ENCODE peak calls at places on chromosomes 12 and 14, in five cellular contexts. One of them, this sample, is unnamed.

GRCh38 chr14:63713765-63714164 is 14.1 kb downstream of the SGPP1 start:
- DNase-seq in H1: no peak
- DNase-seq in HepG2: no peak
- DNase-seq in K562: no peak
- DNase-seq in GM12878: no peak
- DNase-seq in this sample: no peak

GRCh38 chr12:18651525-18651924 is 86.3 kb downstream of the PLCZ1 start:
- DNase-seq in H1: no peak
- DNase-seq in HepG2: no peak
- DNase-seq in K562: no peak
- DNase-seq in GM12878: no peak
- DNase-seq in this sample: no peak

GRCh38 chr12:53505555-53506449 is 1.5 kb downstream of the NPFF start:
- DNase-seq in H1: no peak
- DNase-seq in HepG2: no peak
- DNase-seq in K562: no peak
- DNase-seq in GM12878: no peak
- DNase-seq in this sample: no peak

GRCh38 chr12:591167-591570 is 72.1 kb downstream of the NINJ2 start:
- DNase-seq in H1: no peak
- DNase-seq in HepG2: no peak
- DNase-seq in K562: peak; percentile 52
- DNase-seq in GM12878: no peak
- DNase-seq in this sample: peak; percentile 28

GRCh38 chr14:95388699-95389098 is 69.0 kb upstream of the CLMN start:
- DNase-seq in H1: no peak
- DNase-seq in HepG2: no peak
- DNase-seq in K562: no peak
- DNase-seq in GM12878: no peak
- DNase-seq in this sample: no peak

GRCh38 chr12:11822071-11822818 is 172.8 kb downstream of the ETV6 start:
- DNase-seq in H1: no peak
- DNase-seq in HepG2: no peak
- DNase-seq in K562: no peak
- DNase-seq in GM12878: peak; percentile 74
- DNase-seq in this sample: no peak

GRCh38 chr12:76144253-76144564 is 59.7 kb upstream of the NAP1L1 start:
- DNase-seq in H1: no peak
- DNase-seq in HepG2: no peak
- DNase-seq in K562: no peak
- DNase-seq in GM12878: no peak
- DNase-seq in this sample: no peak

GRCh38 chr12:1795785-1796514 is 24.4 kb upstream of the LRTM2 start:
- DNase-seq in H1: peak; percentile 94
- DNase-seq in HepG2: peak; percentile 56
- DNase-seq in K562: peak; percentile 91
- DNase-seq in GM12878: peak; percentile 73
- DNase-seq in this sample: peak; percentile 75

GRCh38 chr14:56751471-56751870 is 58.8 kb downstream of the OTX2 start:
- DNase-seq in H1: no peak
- DNase-seq in HepG2: no peak
- DNase-seq in K562: no peak
- DNase-seq in GM12878: no peak
- DNase-seq in this sample: peak; percentile 63

GRCh38 chr12:57315681-57316080 is 64.7 kb upstream of the STAC3 start:
- DNase-seq in H1: no peak
- DNase-seq in HepG2: no peak
- DNase-seq in K562: no peak
- DNase-seq in GM12878: no peak
- DNase-seq in this sample: no peak

GRCh38 chr12:113823816-113824215 is 142.3 kb downstream of the RBM19 start:
- DNase-seq in H1: no peak
- DNase-seq in HepG2: no peak
- DNase-seq in K562: no peak
- DNase-seq in GM12878: no peak
- DNase-seq in this sample: no peak

GRCh38 chr14:102418853-102419240 is 56.1 kb downstream of the TECPR2 start:
- DNase-seq in H1: no peak
- DNase-seq in HepG2: no peak
- DNase-seq in K562: no peak
- DNase-seq in GM12878: no peak
- DNase-seq in this sample: no peak

GRCh38 chr14:23577004-23577681 is 1.4 kb downstream of the JPH4 start:
- DNase-seq in H1: peak; percentile 77
- DNase-seq in HepG2: no peak
- DNase-seq in K562: no peak
- DNase-seq in GM12878: no peak
- DNase-seq in this sample: peak; percentile 71

GRCh38 chr12:130780880-130781575 is 58.0 kb downstream of the STX2 start:
- DNase-seq in H1: no peak
- DNase-seq in HepG2: no peak
- DNase-seq in K562: no peak
- DNase-seq in GM12878: no peak
- DNase-seq in this sample: no peak

GRCh38 chr14:53613404-53614253 is 343.0 kb downstream of the BMP4 start:
- DNase-seq in H1: no peak
- DNase-seq in HepG2: peak; percentile 100
- DNase-seq in K562: no peak
- DNase-seq in GM12878: peak; percentile 98
- DNase-seq in this sample: peak; percentile 19

GRCh38 chr14:92607702-92608429 is 94.3 kb downstream of the RIN3 start:
- DNase-seq in H1: no peak
- DNase-seq in HepG2: no peak
- DNase-seq in K562: no peak
- DNase-seq in GM12878: no peak
- DNase-seq in this sample: no peak

GRCh38 chr12:111404362-111405148 is 1.2 kb upstream of the SH2B3 start:
- DNase-seq in H1: no peak
- DNase-seq in HepG2: peak; percentile 33
- DNase-seq in K562: peak; percentile 83
- DNase-seq in GM12878: no peak
- DNase-seq in this sample: peak; percentile 92

GRCh38 chr12:43436597-43436996 is 115.4 kb downstream of the ADAMTS20 start:
- DNase-seq in H1: no peak
- DNase-seq in HepG2: no peak
- DNase-seq in K562: no peak
- DNase-seq in GM12878: no peak
- DNase-seq in this sample: no peak

GRCh38 chr12:4819654-4820053 is 90.1 kb upstream of the KCNA1 start:
- DNase-seq in H1: no peak
- DNase-seq in HepG2: no peak
- DNase-seq in K562: no peak
- DNase-seq in GM12878: no peak
- DNase-seq in this sample: no peak

GRCh38 chr14:42214981-42215491 is 608.4 kb downstream of the LRFN5 start:
- DNase-seq in H1: no peak
- DNase-seq in HepG2: no peak
- DNase-seq in K562: no peak
- DNase-seq in GM12878: no peak
- DNase-seq in this sample: no peak

GRCh38 chr12:114686421-114687268 is 2.7 kb upstream of the TBX3 start:
- DNase-seq in H1: no peak
- DNase-seq in HepG2: no peak
- DNase-seq in K562: no peak
- DNase-seq in GM12878: no peak
- DNase-seq in this sample: peak; percentile 43

GRCh38 chr12:107557589-107558100 is 128.0 kb upstream of the PWP1 start:
- DNase-seq in H1: no peak
- DNase-seq in HepG2: no peak
- DNase-seq in K562: no peak
- DNase-seq in GM12878: no peak
- DNase-seq in this sample: no peak

GRCh38 chr12:52046859-52047258 is 4.4 kb upstream of the NR4A1 start:
- DNase-seq in H1: no peak
- DNase-seq in HepG2: no peak
- DNase-seq in K562: no peak
- DNase-seq in GM12878: no peak
- DNase-seq in this sample: no peak

GRCh38 chr14:96235426-96235825 is 20.6 kb upstream of the BDKRB1 start:
- DNase-seq in H1: no peak
- DNase-seq in HepG2: no peak
- DNase-seq in K562: no peak
- DNase-seq in GM12878: no peak
- DNase-seq in this sample: peak; percentile 65

GRCh38 chr12:45671254-45671653 is 58.3 kb upstream of the ARID2 start:
- DNase-seq in H1: no peak
- DNase-seq in HepG2: no peak
- DNase-seq in K562: no peak
- DNase-seq in GM12878: no peak
- DNase-seq in this sample: no peak

GRCh38 chr12:10901427-10901826 is 7.9 kb downstream of the TAS2R13 start:
- DNase-seq in H1: no peak
- DNase-seq in HepG2: peak; percentile 34
- DNase-seq in K562: peak; percentile 3
- DNase-seq in GM12878: no peak
- DNase-seq in this sample: no peak

GRCh38 chr12:56127888-56128668 is at the start of gene ESYT1:
- DNase-seq in H1: peak; percentile 97
- DNase-seq in HepG2: peak; percentile 100
- DNase-seq in K562: peak; percentile 96
- DNase-seq in GM12878: peak; percentile 98
- DNase-seq in this sample: peak; percentile 100

GRCh38 chr12:131454418-131455217 is 256.3 kb upstream of the SFSWAP start:
- DNase-seq in H1: peak; percentile 72
- DNase-seq in HepG2: peak; percentile 60
- DNase-seq in K562: peak; percentile 79
- DNase-seq in GM12878: no peak
- DNase-seq in this sample: peak; percentile 83

GRCh38 chr12:40068416-40068815 is 37.5 kb downstream of the SLC2A13 start:
- DNase-seq in H1: no peak
- DNase-seq in HepG2: no peak
- DNase-seq in K562: no peak
- DNase-seq in GM12878: no peak
- DNase-seq in this sample: no peak

GRCh38 chr14:70811065-70811464 is 1.8 kb upstream of the MAP3K9 start:
- DNase-seq in H1: no peak
- DNase-seq in HepG2: no peak
- DNase-seq in K562: no peak
- DNase-seq in GM12878: no peak
- DNase-seq in this sample: no peak

GRCh38 chr14:70808402-70809237 is 693 bp downstream of the MAP3K9 start:
- DNase-seq in H1: peak; percentile 73
- DNase-seq in HepG2: no peak
- DNase-seq in K562: peak; percentile 8
- DNase-seq in GM12878: no peak
- DNase-seq in this sample: peak; percentile 71

GRCh38 chr14:70810621-70811020 is 1.3 kb upstream of the MAP3K9 start:
- DNase-seq in H1: no peak
- DNase-seq in HepG2: no peak
- DNase-seq in K562: no peak
- DNase-seq in GM12878: no peak
- DNase-seq in this sample: no peak

GRCh38 chr14:70809238-70810214 is at the start of gene MAP3K9:
- DNase-seq in H1: peak; percentile 96
- DNase-seq in HepG2: peak; percentile 96
- DNase-seq in K562: peak; percentile 92
- DNase-seq in GM12878: peak; percentile 89
- DNase-seq in this sample: peak; percentile 98

GRCh38 chr14:70808023-70808401 is 1.3 kb downstream of the MAP3K9 start:
- DNase-seq in H1: no peak
- DNase-seq in HepG2: peak; percentile 47
- DNase-seq in K562: no peak
- DNase-seq in GM12878: no peak
- DNase-seq in this sample: peak; percentile 85
- TF ChIP-seq CREB1 in H1: no peak
- TF ChIP-seq CREB1 in HepG2: no peak
- TF ChIP-seq CREB1 in K562: no peak
- TF ChIP-seq CREB1 in GM12878: no peak
- TF ChIP-seq CREB1 in this sample: no peak

GRCh38 chr12:105196090-105196489 is 39.9 kb downstream of the APPL2 start:
- DNase-seq in H1: no peak
- DNase-seq in HepG2: no peak
- DNase-seq in K562: no peak
- DNase-seq in GM12878: no peak
- DNase-seq in this sample: no peak
- H3K4me1 ChIP-seq in H1: no peaks in the 10 kb centered on the region
- H3K4me1 ChIP-seq in HepG2: peaks cover 42% of the 10 kb centered on the region
- H3K4me1 ChIP-seq in K562: no peaks in the 10 kb centered on the region
- H3K4me1 ChIP-seq in GM12878: no peaks in the 10 kb centered on the region
- H3K4me1 ChIP-seq in this sample: peaks cover 4% of the 10 kb centered on the region

GRCh38 chr14:76919431-76919810 is 93.2 kb downstream of the LRRC74A start:
- DNase-seq in H1: no peak
- DNase-seq in HepG2: no peak
- DNase-seq in K562: no peak
- DNase-seq in GM12878: no peak
- DNase-seq in this sample: no peak
- H3K4me3 ChIP-seq in H1: no peak overlapping the region
- H3K4me3 ChIP-seq in HepG2: peak overlapping the region; percentile 39
- H3K4me3 ChIP-seq in K562: no peak overlapping the region
- H3K4me3 ChIP-seq in GM12878: no peak overlapping the region
- H3K4me3 ChIP-seq in this sample: no peak overlapping the region

GRCh38 chr14:69153848-69154208 is 909 bp upstream of the DCAF5 start:
- DNase-seq in H1: no peak
- DNase-seq in HepG2: peak; percentile 9
- DNase-seq in K562: no peak
- DNase-seq in GM12878: no peak
- DNase-seq in this sample: peak; percentile 19

GRCh38 chr14:69152944-69153847 is at the start of gene DCAF5:
- DNase-seq in H1: peak; percentile 82
- DNase-seq in HepG2: peak; percentile 85
- DNase-seq in K562: peak; percentile 86
- DNase-seq in GM12878: peak; percentile 71
- DNase-seq in this sample: peak; percentile 93

GRCh38 chr14:69152181-69152943 is 557 bp downstream of the DCAF5 start:
- DNase-seq in H1: peak; percentile 69
- DNase-seq in HepG2: peak; percentile 20
- DNase-seq in K562: peak; percentile 58
- DNase-seq in GM12878: no peak
- DNase-seq in this sample: peak; percentile 70

GRCh38 chr14:69151458-69152180 is 1.3 kb downstream of the DCAF5 start:
- DNase-seq in H1: peak; percentile 92
- DNase-seq in HepG2: peak; percentile 55
- DNase-seq in K562: peak; percentile 73
- DNase-seq in GM12878: no peak
- DNase-seq in this sample: peak; percentile 89

DNA sequence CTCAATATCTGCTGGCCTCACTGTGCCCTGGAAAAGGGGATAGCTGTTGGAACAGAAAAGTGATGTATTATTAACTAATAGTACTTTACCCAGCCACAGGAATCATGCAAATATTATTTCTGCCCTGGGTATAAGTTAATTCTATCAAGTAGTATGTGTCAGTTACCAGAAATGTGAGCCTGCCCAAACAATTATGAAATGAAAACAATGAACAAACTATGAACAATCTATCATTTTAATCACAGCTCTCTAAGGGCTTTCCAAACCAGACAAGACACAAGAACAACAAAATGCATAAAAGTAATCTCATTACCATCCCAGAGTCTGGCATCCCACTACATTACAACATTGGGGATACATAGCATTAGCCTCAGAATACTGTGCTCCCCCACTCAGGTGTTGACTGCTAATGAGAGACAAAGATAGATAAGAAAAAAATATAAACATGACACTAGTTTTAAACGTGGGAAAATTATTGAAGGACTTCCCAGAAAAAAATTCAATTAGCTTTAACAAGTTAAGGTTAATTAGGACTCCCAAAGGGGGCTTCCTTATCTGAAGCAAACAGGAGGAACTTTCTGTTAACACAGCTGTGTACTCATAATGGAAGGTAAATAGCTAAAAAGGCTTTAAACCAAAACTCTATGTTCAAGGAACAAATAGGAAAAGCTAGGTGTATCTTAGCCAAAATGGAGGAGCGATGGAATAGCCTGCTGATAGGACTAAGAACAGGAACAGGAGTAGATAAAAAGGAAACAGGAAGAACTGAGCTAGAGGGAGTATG is 3.3 kb downstream of the DCAF5 start:
- DNase-seq in H1: no peak
- DNase-seq in HepG2: no peak
- DNase-seq in K562: no peak
- DNase-seq in GM12878: no peak
- DNase-seq in this sample: no peak
- TF ChIP-seq CREB1 in H1: no peak
- TF ChIP-seq CREB1 in HepG2: no peak
- TF ChIP-seq CREB1 in K562: no peak
- TF ChIP-seq CREB1 in GM12878: no peak
- TF ChIP-seq CREB1 in this sample: no peak

This sample was measured in GM23338.